ENCODE peak calls at places on chromosomes 12 and 14, in ten cellular contexts. One of them, this sample, is unnamed.

GRCh38 chr12:50764861-50765324 is 992 bp downstream of the ATF1 start:
- DNase-seq in upper lobe of right lung: no peak
- DNase-seq in lower leg skin: peak; percentile 23
- DNase-seq in frontal cortex: peak; percentile 35
- DNase-seq in AG08396: peak; percentile 47
- DNase-seq in NCI-H2081: no peak
- DNase-seq in effector CD8-positive, alpha-beta T cell: peak; percentile 45
- DNase-seq in PC-9: no peak
- DNase-seq in HEK293T: no peak
- DNase-seq in activated gamma-delta T cell treated with Interleukin-2 at 50 U/mL for 16 hours: peak; percentile 33
- DNase-seq in this sample: no peak

GRCh38 chr14:100109594-100109955 is 44.4 kb downstream of the EVL start:
- DNase-seq in upper lobe of right lung: no peak
- DNase-seq in activated gamma-delta T cell treated with Interleukin-2 at 50 U/mL for 16 hours: no peak
- DNase-seq in lower leg skin: no peak
- DNase-seq in AG08396: no peak
- DNase-seq in frontal cortex: no peak
- DNase-seq in NCI-H2081: no peak
- DNase-seq in PC-9: no peak
- DNase-seq in HEK293T: no peak
- DNase-seq in effector CD8-positive, alpha-beta T cell: no peak
- DNase-seq in this sample: no peak

GRCh38 chr12:39813776-39814175 is 194.2 kb upstream of the ABCD2 start:
- DNase-seq in NCI-H2081: no peak
- DNase-seq in HEK293T: no peak
- DNase-seq in effector CD8-positive, alpha-beta T cell: no peak
- DNase-seq in lower leg skin: no peak
- DNase-seq in PC-9: no peak
- DNase-seq in activated gamma-delta T cell treated with Interleukin-2 at 50 U/mL for 16 hours: no peak
- DNase-seq in AG08396: no peak
- DNase-seq in frontal cortex: no peak
- DNase-seq in upper lobe of right lung: no peak
- DNase-seq in this sample: peak; percentile 33

GRCh38 chr12:103677341-103677740 is 90.3 kb downstream of the STAB2 start:
- DNase-seq in upper lobe of right lung: no peak
- DNase-seq in activated gamma-delta T cell treated with Interleukin-2 at 50 U/mL for 16 hours: no peak
- DNase-seq in effector CD8-positive, alpha-beta T cell: no peak
- DNase-seq in HEK293T: no peak
- DNase-seq in lower leg skin: no peak
- DNase-seq in PC-9: no peak
- DNase-seq in frontal cortex: no peak
- DNase-seq in NCI-H2081: peak; percentile 65
- DNase-seq in AG08396: no peak
- DNase-seq in this sample: no peak

GRCh38 chr12:53287741-53288216 is 7.6 kb upstream of the PFDN5 start:
- DNase-seq in NCI-H2081: peak; percentile 10
- DNase-seq in AG08396: peak; percentile 69
- DNase-seq in PC-9: peak; percentile 40
- DNase-seq in activated gamma-delta T cell treated with Interleukin-2 at 50 U/mL for 16 hours: peak; percentile 72
- DNase-seq in lower leg skin: peak; percentile 46
- DNase-seq in HEK293T: peak; percentile 62
- DNase-seq in upper lobe of right lung: peak; percentile 79
- DNase-seq in frontal cortex: peak; percentile 75
- DNase-seq in effector CD8-positive, alpha-beta T cell: peak; percentile 65
- DNase-seq in this sample: no peak

GRCh38 chr12:108801736-108802665 is 55.4 kb downstream of the SSH1 start:
- DNase-seq in effector CD8-positive, alpha-beta T cell: no peak
- DNase-seq in activated gamma-delta T cell treated with Interleukin-2 at 50 U/mL for 16 hours: no peak
- DNase-seq in upper lobe of right lung: no peak
- DNase-seq in PC-9: no peak
- DNase-seq in NCI-H2081: no peak
- DNase-seq in frontal cortex: no peak
- DNase-seq in HEK293T: no peak
- DNase-seq in AG08396: peak; percentile 69
- DNase-seq in lower leg skin: peak; percentile 71
- DNase-seq in this sample: no peak

GRCh38 chr12:81081726-81082125 is 3.8 kb downstream of the ACSS3 start:
- DNase-seq in lower leg skin: no peak
- DNase-seq in NCI-H2081: no peak
- DNase-seq in PC-9: no peak
- DNase-seq in HEK293T: no peak
- DNase-seq in upper lobe of right lung: no peak
- DNase-seq in activated gamma-delta T cell treated with Interleukin-2 at 50 U/mL for 16 hours: no peak
- DNase-seq in effector CD8-positive, alpha-beta T cell: no peak
- DNase-seq in frontal cortex: no peak
- DNase-seq in AG08396: no peak
- DNase-seq in this sample: no peak

GRCh38 chr12:31324116-31324844 is 1.7 kb downstream of the SINHCAF start:
- DNase-seq in frontal cortex: peak; percentile 46
- DNase-seq in AG08396: peak; percentile 86
- DNase-seq in HEK293T: peak; percentile 56
- DNase-seq in lower leg skin: peak; percentile 54
- DNase-seq in PC-9: peak; percentile 69
- DNase-seq in activated gamma-delta T cell treated with Interleukin-2 at 50 U/mL for 16 hours: peak; percentile 66
- DNase-seq in effector CD8-positive, alpha-beta T cell: peak; percentile 69
- DNase-seq in upper lobe of right lung: peak; percentile 89
- DNase-seq in NCI-H2081: peak; percentile 66
- DNase-seq in this sample: peak; percentile 10

GRCh38 chr14:103910262-103910935 is 17.9 kb upstream of the TDRD9 start:
- DNase-seq in activated gamma-delta T cell treated with Interleukin-2 at 50 U/mL for 16 hours: peak; percentile 70
- DNase-seq in effector CD8-positive, alpha-beta T cell: peak; percentile 67
- DNase-seq in upper lobe of right lung: peak; percentile 93
- DNase-seq in PC-9: peak; percentile 84
- DNase-seq in HEK293T: peak; percentile 79
- DNase-seq in NCI-H2081: peak; percentile 91
- DNase-seq in AG08396: peak; percentile 81
- DNase-seq in frontal cortex: peak; percentile 76
- DNase-seq in lower leg skin: peak; percentile 64
- DNase-seq in this sample: no peak

GRCh38 chr12:79687711-79688270 is 3.0 kb downstream of the PAWR start:
- DNase-seq in PC-9: no peak
- DNase-seq in activated gamma-delta T cell treated with Interleukin-2 at 50 U/mL for 16 hours: no peak
- DNase-seq in lower leg skin: no peak
- DNase-seq in HEK293T: no peak
- DNase-seq in frontal cortex: no peak
- DNase-seq in effector CD8-positive, alpha-beta T cell: no peak
- DNase-seq in upper lobe of right lung: no peak
- DNase-seq in AG08396: no peak
- DNase-seq in NCI-H2081: no peak
- DNase-seq in this sample: no peak

GRCh38 chr12:124952295-124952694 is 36.6 kb downstream of the DHX37 start:
- DNase-seq in frontal cortex: peak; percentile 16
- DNase-seq in activated gamma-delta T cell treated with Interleukin-2 at 50 U/mL for 16 hours: no peak
- DNase-seq in upper lobe of right lung: no peak
- DNase-seq in effector CD8-positive, alpha-beta T cell: no peak
- DNase-seq in HEK293T: no peak
- DNase-seq in AG08396: peak; percentile 3
- DNase-seq in lower leg skin: no peak
- DNase-seq in NCI-H2081: no peak
- DNase-seq in PC-9: no peak
- DNase-seq in this sample: no peak

GRCh38 chr12:124760548-124760947 is 103.1 kb downstream of the SCARB1 start:
- DNase-seq in effector CD8-positive, alpha-beta T cell: no peak
- DNase-seq in upper lobe of right lung: no peak
- DNase-seq in frontal cortex: no peak
- DNase-seq in PC-9: no peak
- DNase-seq in lower leg skin: no peak
- DNase-seq in HEK293T: no peak
- DNase-seq in NCI-H2081: no peak
- DNase-seq in activated gamma-delta T cell treated with Interleukin-2 at 50 U/mL for 16 hours: no peak
- DNase-seq in AG08396: no peak
- DNase-seq in this sample: no peak